ENCODE peak calls at places on chromosomes 6 and 20, in ten cellular contexts. Y is tibial artery; R is AG04450; B is CD8-positive, alpha-beta T cell; D is neural progenitor cell; G is right lobe of liver; M is fibroblast of villous mesenchyme; H is sigmoid colon; U is astrocyte; J is heart left ventricle. L is an unnamed sample.

GRCh38 chr6:3471711-3472110 is 14.9 kb upstream of the SLC22A23 start:
- DNase-seq in R (no peak), G (no peak), B (no peak), D (no peak), H (no peak), U (peak; percentile 67), J (no peak), Y (no peak), M (no peak), L (peak; percentile 58)

GRCh38 chr6:36820700-36821580 is 18.3 kb downstream of the CPNE5 start:
- DNase-seq in Y (no peak), R (peak; percentile 21), M (peak; percentile 67), G (peak; percentile 47), J (no peak), H (no peak), B (no peak), D (peak; percentile 63), U (peak; percentile 51), L (peak; percentile 46)

GRCh38 chr20:34651200-34651599 is 25.7 kb downstream of the PIGU start:
- DNase-seq in D (no peak), B (no peak), H (no peak), Y (no peak), M (no peak), U (no peak), R (no peak), G (no peak), J (no peak), L (no peak)

GRCh38 chr20:2421247-2421646 is 40.5 kb downstream of the TGM6 start:
- DNase-seq in B (no peak), M (no peak), H (no peak), G (no peak), U (no peak), Y (no peak), D (no peak), R (no peak), J (no peak), L (no peak)

GRCh38 chr20:62641749-62642665 is at the start of gene SLCO4A1:
- DNase-seq in Y (peak; percentile 85), G (peak; percentile 85), U (peak; percentile 23), R (no peak), M (peak; percentile 54), D (peak; percentile 76), J (peak; percentile 92), H (peak; percentile 84), B (peak; percentile 74), L (no peak)

GRCh38 chr20:41407617-41408016 is 41.0 kb upstream of the EMILIN3 start:
- DNase-seq in B (no peak), D (no peak), U (no peak), J (no peak), G (no peak), H (no peak), Y (no peak), M (peak; percentile 32), R (no peak), L (no peak)

GRCh38 chr6:15518878-15519277 is 143.9 kb downstream of the DTNBP1 start:
- DNase-seq in M (no peak), D (no peak), G (no peak), B (no peak), H (peak; percentile 29), Y (peak; percentile 47), R (no peak), U (no peak), J (no peak), L (no peak)

GRCh38 chr6:127457444-127458064 is 1.6 kb downstream of the KIAA0408 start:
- DNase-seq in U (peak; percentile 80), Y (no peak), J (no peak), B (no peak), M (peak; percentile 82), G (no peak), D (no peak), R (no peak), H (peak; percentile 64), L (peak; percentile 84)

GRCh38 chr20:1775117-1775516 is 117.5 kb upstream of the SIRPG start:
- DNase-seq in B (no peak), M (peak; percentile 8), U (peak; percentile 45), G (no peak), R (no peak), J (no peak), D (no peak), H (no peak), Y (no peak), L (peak; percentile 53)

GRCh38 chr6:17015144-17015543 is 86.7 kb upstream of the STMND1 start:
- DNase-seq in M (peak; percentile 19), D (no peak), B (no peak), R (no peak), Y (no peak), J (no peak), G (no peak), U (peak; percentile 96), H (no peak), L (peak; percentile 76)

GRCh38 chr20:62577447-62577846 is 64.9 kb upstream of the SLCO4A1 start:
- DNase-seq in Y (no peak), H (no peak), M (no peak), G (no peak), B (no peak), U (no peak), J (no peak), D (no peak), R (no peak), L (no peak)

GRCh38 chr6:5942591-5942990 is 64.1 kb downstream of the NRN1 start:
- DNase-seq in R (no peak), J (no peak), U (peak; percentile 82), Y (no peak), H (no peak), M (no peak), B (no peak), G (no peak), D (no peak), L (peak; percentile 36)

GRCh38 chr6:137415834-137416190 is 78.4 kb downstream of the OLIG3 start:
- DNase-seq in D (no peak), U (no peak), B (no peak), M (no peak), H (no peak), R (no peak), J (no peak), Y (no peak), G (no peak), L (no peak)

GRCh38 chr6:137416376-137417109 is 77.7 kb downstream of the OLIG3 start:
- DNase-seq in B (no peak), M (peak; percentile 28), D (no peak), J (no peak), G (no peak), R (no peak), U (peak; percentile 31), H (no peak), Y (no peak), L (peak; percentile 16)

GRCh38 chr6:137413482-137413881 is 80.7 kb downstream of the OLIG3 start:
- DNase-seq in U (no peak), J (no peak), Y (no peak), H (no peak), M (no peak), B (no peak), D (peak; percentile 42), G (no peak), R (no peak), L (no peak)

GRCh38 chr6:137415127-137415833 is 78.9 kb downstream of the OLIG3 start:
- DNase-seq in U (peak; percentile 45), H (peak; percentile 71), D (peak; percentile 82), B (peak; percentile 50), G (peak; percentile 48), R (peak; percentile 7), Y (no peak), M (peak; percentile 57), J (no peak), L (peak; percentile 65)

DNA sequence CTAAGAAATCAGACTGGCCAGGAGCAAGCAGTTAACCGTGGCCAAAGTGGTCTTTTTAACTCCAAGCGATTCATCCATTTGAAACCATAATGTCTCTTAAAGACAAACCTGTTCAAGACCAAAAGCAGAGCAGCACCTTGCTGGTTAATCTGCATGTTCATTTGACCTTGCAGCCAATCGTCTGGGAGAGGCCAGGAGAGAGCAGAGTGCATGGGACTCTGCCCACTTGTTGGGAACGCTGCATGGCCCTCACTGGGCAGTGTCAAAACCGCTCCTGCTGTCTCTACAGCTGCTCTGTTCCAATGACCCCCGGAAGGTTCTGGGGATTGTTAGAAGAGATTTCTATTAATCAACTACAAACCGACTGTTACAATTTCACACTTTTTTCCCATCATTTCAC is 79.6 kb downstream of the OLIG3 start:
- DNase-seq in J (no peak), Y (no peak), D (peak; percentile 16), U (no peak), H (no peak), B (no peak), R (no peak), M (no peak), G (peak; percentile 36), L (no peak)
- H3K4me3 ChIP-seq in J (no peak overlapping the region), Y (peak overlapping the region; percentile 52), D (peak overlapping the region; percentile 44), U (no peak overlapping the region), H (no peak overlapping the region), B (peak overlapping the region; percentile 61), R (no peak overlapping the region), M (no peak overlapping the region), G (peak overlapping the region; percentile 54), L (no peak overlapping the region)

GRCh38 chr6:70375882-70376281 is 37.4 kb upstream of the FAM135A start:
- DNase-seq in U (no peak), D (peak; percentile 10), G (no peak), R (no peak), H (no peak), Y (no peak), B (no peak), M (no peak), J (no peak), L (no peak)
- TF ChIP-seq CTCF in U (peak; percentile 18), D (peak; percentile 45), G (no peak), R (peak; percentile 23), H (no peak), Y (no peak), B (no peak), M (peak; percentile 38), J (no peak), L (peak; percentile 35)

DNA sequence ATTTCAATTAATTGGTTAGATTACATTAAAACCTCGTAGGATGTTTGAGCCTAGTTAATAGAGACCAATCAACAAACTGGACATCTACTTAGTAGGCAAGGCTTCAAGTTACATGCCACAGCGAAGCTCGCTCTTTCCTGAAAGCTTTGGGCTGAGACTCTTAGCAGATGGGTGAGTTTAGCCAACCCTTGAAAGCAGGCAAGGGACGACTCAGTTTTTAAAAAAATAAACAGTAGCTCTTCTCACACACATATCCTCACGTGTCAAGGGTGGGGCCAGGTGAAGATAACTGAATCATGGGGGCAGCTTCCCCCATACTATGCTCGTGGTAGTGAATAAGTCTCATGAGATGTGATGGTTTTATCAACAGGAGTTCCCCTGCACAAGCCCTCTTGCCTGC is 775 bp downstream of the MTFR2 start:
- DNase-seq in M (no peak), Y (no peak), G (no peak), U (no peak), H (no peak), B (no peak), J (no peak), D (peak; percentile 44), R (no peak), L (no peak)
- H3K4me3 ChIP-seq in M (peak overlapping the region; percentile 91), Y (peak overlapping the region; percentile 57), G (peak overlapping the region; percentile 70), U (peak overlapping the region; percentile 92), H (no peak overlapping the region), B (peak overlapping the region; percentile 57), J (peak overlapping the region; percentile 78), D (peak overlapping the region; percentile 90), R (peak overlapping the region; percentile 91), L (peak overlapping the region; percentile 88)

DNA sequence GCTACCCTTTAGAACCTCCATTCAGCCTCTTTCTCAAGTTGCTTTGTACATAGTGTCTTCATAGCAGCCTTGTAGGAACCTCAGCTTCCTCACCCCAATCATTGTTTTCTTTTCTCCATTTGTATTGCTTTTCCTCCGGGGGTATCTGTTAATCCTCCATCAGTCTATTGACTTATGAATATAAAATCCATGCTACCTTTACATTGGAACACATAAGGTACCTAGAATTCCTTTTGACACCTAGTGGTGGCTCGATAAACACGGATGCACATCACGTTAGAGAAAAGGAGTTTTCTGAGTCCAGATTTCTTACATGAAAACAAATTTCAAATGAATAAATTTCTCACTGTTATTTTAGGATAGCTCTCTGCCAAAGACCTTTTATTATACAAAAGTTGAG is 6.3 kb upstream of the EDN1 start:
- DNase-seq in Y (no peak), U (no peak), H (no peak), J (no peak), R (no peak), D (no peak), B (no peak), G (no peak), M (no peak), L (no peak)
- TF ChIP-seq CTCF in Y (no peak), U (no peak), H (no peak), J (no peak), R (no peak), D (peak; percentile 27), B (no peak), G (no peak), M (no peak), L (no peak)